ENCODE peak calls at places on chromosomes 3 and 15, in four cellular contexts. One of them, this sample, is unnamed.

GRCh38 chr15:82393671-82394070 is 35.9 kb upstream of the GOLGA6L9 start:
- DNase-seq in neural progenitor cell: no peak
- DNase-seq in bronchial epithelial cell: no peak
- DNase-seq in lung: no peak
- DNase-seq in this sample: no peak

GRCh38 chr15:38885001-38885400 is 320.4 kb upstream of the RASGRP1 start:
- DNase-seq in neural progenitor cell: no peak
- DNase-seq in bronchial epithelial cell: no peak
- DNase-seq in lung: no peak
- DNase-seq in this sample: peak

GRCh38 chr15:100265641-100266035 is 76.1 kb downstream of the ADAMTS17 start:
- DNase-seq in neural progenitor cell: no peak
- DNase-seq in bronchial epithelial cell: no peak
- DNase-seq in lung: peak
- DNase-seq in this sample: no peak

GRCh38 chr3:4741404-4742307 is 237.6 kb upstream of the BHLHE40 start:
- DNase-seq in neural progenitor cell: no peak
- DNase-seq in bronchial epithelial cell: peak
- DNase-seq in lung: peak
- DNase-seq in this sample: peak

GRCh38 chr3:188507244-188507720 is 353.3 kb downstream of the LPP start:
- DNase-seq in neural progenitor cell: no peak
- DNase-seq in bronchial epithelial cell: peak
- DNase-seq in lung: no peak
- DNase-seq in this sample: peak

GRCh38 chr15:80188293-80188692 is 35.5 kb downstream of the FAH start:
- DNase-seq in neural progenitor cell: peak
- DNase-seq in bronchial epithelial cell: peak
- DNase-seq in lung: no peak
- DNase-seq in this sample: no peak

GRCh38 chr3:175146258-175146657 is 287.1 kb downstream of the NAALADL2 start:
- DNase-seq in neural progenitor cell: no peak
- DNase-seq in bronchial epithelial cell: peak
- DNase-seq in lung: no peak
- DNase-seq in this sample: peak

GRCh38 chr3:60323180-60323579 is 928.1 kb downstream of the FHIT start:
- DNase-seq in neural progenitor cell: no peak
- DNase-seq in bronchial epithelial cell: no peak
- DNase-seq in lung: no peak
- DNase-seq in this sample: no peak

DNA sequence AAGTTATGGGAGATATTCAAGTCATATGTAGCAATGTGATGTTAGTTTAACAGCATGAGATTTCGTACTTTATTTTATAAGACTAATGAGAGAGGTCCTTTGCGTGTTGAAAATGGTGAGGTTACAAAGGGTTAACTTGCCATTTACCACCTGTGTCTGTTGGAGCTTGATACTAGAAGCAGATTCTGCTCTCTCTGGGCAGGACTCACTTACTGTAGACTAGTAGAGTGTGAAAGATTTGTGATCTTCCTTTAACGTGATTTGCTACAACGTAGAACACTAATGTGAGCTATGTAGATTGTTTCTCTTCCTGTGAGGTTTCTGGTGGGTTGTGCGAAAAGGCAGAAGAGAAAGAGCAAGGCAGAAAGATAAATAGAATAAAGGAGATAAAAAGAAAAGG is 1.0 kb downstream of the TP63 start:
- DNase-seq in neural progenitor cell: no peak
- DNase-seq in bronchial epithelial cell: no peak
- DNase-seq in lung: no peak
- DNase-seq in this sample: no peak
- H3K4me3 ChIP-seq in neural progenitor cell: no peak
- H3K4me3 ChIP-seq in bronchial epithelial cell: no peak
- H3K4me3 ChIP-seq in lung: no peak
- H3K4me3 ChIP-seq in this sample: no peak

DNA sequence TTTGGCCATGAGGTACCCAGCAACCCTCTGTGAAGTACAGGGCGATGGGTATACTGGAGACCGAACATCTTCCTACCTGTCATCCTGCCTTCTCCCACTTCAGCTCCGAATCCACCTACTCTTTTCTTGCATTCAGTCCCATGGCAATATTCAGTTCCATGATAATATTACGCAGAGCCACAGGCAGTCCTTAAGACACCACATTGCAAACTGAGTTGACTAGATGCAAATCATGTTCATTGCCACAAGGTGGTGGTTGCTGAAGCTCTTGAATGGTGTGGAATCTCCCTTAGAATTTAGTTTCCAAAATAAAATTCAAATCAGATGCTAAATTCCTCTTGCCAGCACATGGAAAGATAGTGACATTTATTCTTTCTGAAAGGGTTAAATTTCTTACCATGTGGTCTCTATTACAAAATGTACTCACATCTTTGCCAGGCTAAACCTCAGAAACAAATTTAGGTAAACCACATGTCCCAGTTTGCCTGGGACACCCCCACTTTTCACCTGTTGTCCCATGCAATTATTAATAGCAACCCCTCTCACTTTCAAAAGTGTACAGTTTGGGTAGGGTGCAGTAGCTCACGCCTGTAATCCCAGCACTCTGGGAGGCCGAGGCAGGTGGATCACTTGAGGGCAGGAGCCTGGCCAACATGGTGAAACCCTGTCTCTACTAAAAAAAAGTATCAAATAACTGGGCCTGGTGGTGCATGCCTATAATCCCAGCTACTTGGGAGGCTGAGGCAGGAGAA is 1.7 kb upstream of the NME9 start:
- DNase-seq in neural progenitor cell: no peak
- DNase-seq in bronchial epithelial cell: no peak
- DNase-seq in lung: no peak
- DNase-seq in this sample: peak
- TF ChIP-seq CTCF in neural progenitor cell: no peak
- TF ChIP-seq CTCF in bronchial epithelial cell: no peak
- TF ChIP-seq CTCF in lung: no peak
- TF ChIP-seq CTCF in this sample: peak

GRCh38 chr3:39190281-39191025 is 1.9 kb downstream of the XIRP1 start:
- DNase-seq in neural progenitor cell: no peak
- DNase-seq in bronchial epithelial cell: no peak
- DNase-seq in lung: no peak
- DNase-seq in this sample: no peak

GRCh38 chr3:39193391-39193790 is 996 bp upstream of the XIRP1 start:
- DNase-seq in neural progenitor cell: no peak
- DNase-seq in bronchial epithelial cell: no peak
- DNase-seq in lung: no peak
- DNase-seq in this sample: no peak

GRCh38 chr3:39191773-39192172 is 622 bp downstream of the XIRP1 start:
- DNase-seq in neural progenitor cell: no peak
- DNase-seq in bronchial epithelial cell: no peak
- DNase-seq in lung: no peak
- DNase-seq in this sample: no peak

GRCh38 chr3:39191103-39191502 is 1.3 kb downstream of the XIRP1 start:
- DNase-seq in neural progenitor cell: peak
- DNase-seq in bronchial epithelial cell: no peak
- DNase-seq in lung: no peak
- DNase-seq in this sample: no peak

GRCh38 chr3:39192490-39193092 is at the start of gene XIRP1:
- DNase-seq in neural progenitor cell: no peak
- DNase-seq in bronchial epithelial cell: no peak
- DNase-seq in lung: no peak
- DNase-seq in this sample: no peak
- H3K4me3 ChIP-seq in neural progenitor cell: no peak
- H3K4me3 ChIP-seq in bronchial epithelial cell: no peak
- H3K4me3 ChIP-seq in lung: no peak
- H3K4me3 ChIP-seq in this sample: no peak

GRCh38 chr3:64685800-64686445 is 1.9 kb downstream of the ADAMTS9 start:
- DNase-seq in neural progenitor cell: peak
- DNase-seq in bronchial epithelial cell: peak
- DNase-seq in lung: peak
- DNase-seq in this sample: peak

GRCh38 chr3:64685331-64685799 is 2.4 kb downstream of the ADAMTS9 start:
- DNase-seq in neural progenitor cell: no peak
- DNase-seq in bronchial epithelial cell: no peak
- DNase-seq in lung: no peak
- DNase-seq in this sample: peak

GRCh38 chr3:64686446-64686908 is 1.3 kb downstream of the ADAMTS9 start:
- DNase-seq in neural progenitor cell: peak
- DNase-seq in bronchial epithelial cell: peak
- DNase-seq in lung: peak
- DNase-seq in this sample: no peak

GRCh38 chr3:64687381-64687780 is 419 bp downstream of the ADAMTS9 start:
- DNase-seq in neural progenitor cell: no peak
- DNase-seq in bronchial epithelial cell: no peak
- DNase-seq in lung: no peak
- DNase-seq in this sample: no peak

GRCh38 chr3:64687781-64688515 is at the start of gene ADAMTS9:
- DNase-seq in neural progenitor cell: peak
- DNase-seq in bronchial epithelial cell: no peak
- DNase-seq in lung: peak
- DNase-seq in this sample: peak
- TF ChIP-seq CTCF in neural progenitor cell: no peak
- TF ChIP-seq CTCF in bronchial epithelial cell: no peak
- TF ChIP-seq CTCF in lung: no peak
- TF ChIP-seq CTCF in this sample: no peak

GRCh38 chr3:134330895-134331810 is 43.1 kb downstream of the AMOTL2 start:
- DNase-seq in neural progenitor cell: no peak
- DNase-seq in bronchial epithelial cell: peak
- DNase-seq in lung: no peak
- DNase-seq in this sample: peak

GRCh38 chr3:134333522-134334181 is 40.6 kb downstream of the AMOTL2 start:
- DNase-seq in neural progenitor cell: peak
- DNase-seq in bronchial epithelial cell: no peak
- DNase-seq in lung: no peak
- DNase-seq in this sample: peak

GRCh38 chr3:134332344-134332743 is 41.9 kb downstream of the AMOTL2 start:
- DNase-seq in neural progenitor cell: no peak
- DNase-seq in bronchial epithelial cell: no peak
- DNase-seq in lung: no peak
- DNase-seq in this sample: no peak

GRCh38 chr3:134334231-134334900 is 39.9 kb downstream of the AMOTL2 start:
- DNase-seq in neural progenitor cell: no peak
- DNase-seq in bronchial epithelial cell: no peak
- DNase-seq in lung: no peak
- DNase-seq in this sample: peak

DNA sequence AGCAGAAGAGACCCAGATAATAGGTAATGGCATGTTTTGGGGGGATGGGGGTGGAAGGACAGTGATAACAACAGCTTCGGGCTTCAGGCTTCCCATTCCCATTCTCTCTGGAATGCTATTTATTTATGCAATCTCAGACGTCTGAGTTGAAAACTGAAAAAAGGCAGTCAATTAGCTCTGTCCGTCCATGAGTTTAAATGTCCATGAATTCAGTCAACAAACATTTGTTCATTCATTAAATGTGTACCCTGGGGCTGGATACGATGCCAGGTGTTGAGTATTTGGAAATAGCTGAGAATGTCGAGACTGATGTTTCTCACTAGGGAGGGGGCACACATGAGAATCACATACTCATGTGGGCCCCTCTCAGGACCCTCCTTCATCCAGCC is 42.4 kb downstream of the AMOTL2 start:
- DNase-seq in neural progenitor cell: no peak
- DNase-seq in bronchial epithelial cell: no peak
- DNase-seq in lung: no peak
- DNase-seq in this sample: no peak
- H3K4me3 ChIP-seq in neural progenitor cell: no peak
- H3K4me3 ChIP-seq in bronchial epithelial cell: no peak
- H3K4me3 ChIP-seq in lung: no peak
- H3K4me3 ChIP-seq in this sample: peak

GRCh38 chr3:53729618-53730017 is 116.6 kb downstream of the CHDH start:
- DNase-seq in neural progenitor cell: no peak
- DNase-seq in bronchial epithelial cell: peak
- DNase-seq in lung: no peak
- DNase-seq in this sample: peak
- TF ChIP-seq CTCF in neural progenitor cell: no peak
- TF ChIP-seq CTCF in bronchial epithelial cell: peak
- TF ChIP-seq CTCF in lung: no peak
- TF ChIP-seq CTCF in this sample: no peak

This sample was measured in fibroblast of the aortic adventitia.